ENCODE peak calls at places on chromosomes 7 and 10, in ten cellular contexts. One of them, this sample, is unnamed.

GRCh38 chr10:31929260-31929985 is 792 bp upstream of the ARHGAP12 start:
- DNase-seq in IMR-90: no peak
- DNase-seq in activated CD4-positive, alpha-beta memory T cell treated with anti-CD3 and anti-CD28 coated beads for 36 hours: peak; percentile 29
- DNase-seq in AG08396: peak; percentile 65
- DNase-seq in T-helper 9 cell: peak; percentile 20
- DNase-seq in erythroblast: peak; percentile 74
- DNase-seq in CD8-positive, alpha-beta T cell: peak; percentile 13
- DNase-seq in left cardiac atrium: peak; percentile 58
- DNase-seq in activated CD4-positive, alpha-beta T cell treated with anti-CD3 and anti-CD28 coated beads, Interleukin-2, amount 50 U/mL, for 1 hour: no peak
- DNase-seq in iris pigment epithelial cell: no peak
- DNase-seq in this sample: peak; percentile 71

GRCh38 chr7:77396894-77397547 is 19.1 kb downstream of the GSAP start:
- DNase-seq in left cardiac atrium: no peak
- DNase-seq in activated CD4-positive, alpha-beta T cell treated with anti-CD3 and anti-CD28 coated beads, Interleukin-2, amount 50 U/mL, for 1 hour: no peak
- DNase-seq in T-helper 9 cell: no peak
- DNase-seq in CD8-positive, alpha-beta T cell: no peak
- DNase-seq in activated CD4-positive, alpha-beta memory T cell treated with anti-CD3 and anti-CD28 coated beads for 36 hours: no peak
- DNase-seq in iris pigment epithelial cell: no peak
- DNase-seq in AG08396: no peak
- DNase-seq in IMR-90: no peak
- DNase-seq in erythroblast: no peak
- DNase-seq in this sample: no peak

GRCh38 chr7:94008537-94008936 is 4.4 kb upstream of the BET1 start:
- DNase-seq in IMR-90: peak; percentile 28
- DNase-seq in T-helper 9 cell: no peak
- DNase-seq in iris pigment epithelial cell: peak; percentile 21
- DNase-seq in activated CD4-positive, alpha-beta T cell treated with anti-CD3 and anti-CD28 coated beads, Interleukin-2, amount 50 U/mL, for 1 hour: no peak
- DNase-seq in left cardiac atrium: no peak
- DNase-seq in activated CD4-positive, alpha-beta memory T cell treated with anti-CD3 and anti-CD28 coated beads for 36 hours: no peak
- DNase-seq in erythroblast: no peak
- DNase-seq in AG08396: no peak
- DNase-seq in CD8-positive, alpha-beta T cell: no peak
- DNase-seq in this sample: no peak

GRCh38 chr10:94038024-94038423 is 44.3 kb downstream of the PLCE1 start:
- DNase-seq in erythroblast: no peak
- DNase-seq in IMR-90: peak; percentile 35
- DNase-seq in iris pigment epithelial cell: peak; percentile 43
- DNase-seq in AG08396: peak; percentile 12
- DNase-seq in T-helper 9 cell: no peak
- DNase-seq in activated CD4-positive, alpha-beta T cell treated with anti-CD3 and anti-CD28 coated beads, Interleukin-2, amount 50 U/mL, for 1 hour: no peak
- DNase-seq in activated CD4-positive, alpha-beta memory T cell treated with anti-CD3 and anti-CD28 coated beads for 36 hours: no peak
- DNase-seq in CD8-positive, alpha-beta T cell: no peak
- DNase-seq in left cardiac atrium: no peak
- DNase-seq in this sample: no peak

GRCh38 chr10:6458814-6459213 is 121.3 kb downstream of the PRKCQ start:
- DNase-seq in activated CD4-positive, alpha-beta T cell treated with anti-CD3 and anti-CD28 coated beads, Interleukin-2, amount 50 U/mL, for 1 hour: no peak
- DNase-seq in AG08396: no peak
- DNase-seq in erythroblast: no peak
- DNase-seq in left cardiac atrium: no peak
- DNase-seq in IMR-90: no peak
- DNase-seq in T-helper 9 cell: no peak
- DNase-seq in activated CD4-positive, alpha-beta memory T cell treated with anti-CD3 and anti-CD28 coated beads for 36 hours: no peak
- DNase-seq in CD8-positive, alpha-beta T cell: no peak
- DNase-seq in iris pigment epithelial cell: no peak
- DNase-seq in this sample: no peak

GRCh38 chr10:21727452-21728168 is 193.6 kb downstream of the MLLT10 start:
- DNase-seq in AG08396: no peak
- DNase-seq in activated CD4-positive, alpha-beta memory T cell treated with anti-CD3 and anti-CD28 coated beads for 36 hours: no peak
- DNase-seq in IMR-90: no peak
- DNase-seq in CD8-positive, alpha-beta T cell: no peak
- DNase-seq in activated CD4-positive, alpha-beta T cell treated with anti-CD3 and anti-CD28 coated beads, Interleukin-2, amount 50 U/mL, for 1 hour: no peak
- DNase-seq in erythroblast: peak; percentile 9
- DNase-seq in iris pigment epithelial cell: peak; percentile 47
- DNase-seq in left cardiac atrium: no peak
- DNase-seq in T-helper 9 cell: no peak
- DNase-seq in this sample: peak; percentile 42

GRCh38 chr10:48550071-48550691 is 54.7 kb downstream of the ARHGAP22 start:
- DNase-seq in IMR-90: no peak
- DNase-seq in erythroblast: no peak
- DNase-seq in T-helper 9 cell: no peak
- DNase-seq in activated CD4-positive, alpha-beta T cell treated with anti-CD3 and anti-CD28 coated beads, Interleukin-2, amount 50 U/mL, for 1 hour: no peak
- DNase-seq in left cardiac atrium: no peak
- DNase-seq in activated CD4-positive, alpha-beta memory T cell treated with anti-CD3 and anti-CD28 coated beads for 36 hours: no peak
- DNase-seq in AG08396: no peak
- DNase-seq in iris pigment epithelial cell: no peak
- DNase-seq in CD8-positive, alpha-beta T cell: no peak
- DNase-seq in this sample: no peak

GRCh38 chr10:11884706-11885423 is 61.7 kb downstream of the PROSER2 start:
- DNase-seq in IMR-90: no peak
- DNase-seq in iris pigment epithelial cell: no peak
- DNase-seq in erythroblast: no peak
- DNase-seq in activated CD4-positive, alpha-beta T cell treated with anti-CD3 and anti-CD28 coated beads, Interleukin-2, amount 50 U/mL, for 1 hour: no peak
- DNase-seq in left cardiac atrium: no peak
- DNase-seq in activated CD4-positive, alpha-beta memory T cell treated with anti-CD3 and anti-CD28 coated beads for 36 hours: no peak
- DNase-seq in CD8-positive, alpha-beta T cell: no peak
- DNase-seq in T-helper 9 cell: no peak
- DNase-seq in AG08396: no peak
- DNase-seq in this sample: no peak

GRCh38 chr10:24493168-24493567 is 230.5 kb downstream of the ARHGAP21 start:
- DNase-seq in erythroblast: peak; percentile 84
- DNase-seq in activated CD4-positive, alpha-beta memory T cell treated with anti-CD3 and anti-CD28 coated beads for 36 hours: no peak
- DNase-seq in left cardiac atrium: no peak
- DNase-seq in AG08396: no peak
- DNase-seq in T-helper 9 cell: no peak
- DNase-seq in activated CD4-positive, alpha-beta T cell treated with anti-CD3 and anti-CD28 coated beads, Interleukin-2, amount 50 U/mL, for 1 hour: no peak
- DNase-seq in IMR-90: no peak
- DNase-seq in CD8-positive, alpha-beta T cell: no peak
- DNase-seq in iris pigment epithelial cell: no peak
- DNase-seq in this sample: no peak

GRCh38 chr10:81109200-81109752 is 571.6 kb downstream of the SH2D4B start:
- DNase-seq in iris pigment epithelial cell: no peak
- DNase-seq in AG08396: no peak
- DNase-seq in erythroblast: no peak
- DNase-seq in IMR-90: no peak
- DNase-seq in activated CD4-positive, alpha-beta T cell treated with anti-CD3 and anti-CD28 coated beads, Interleukin-2, amount 50 U/mL, for 1 hour: no peak
- DNase-seq in left cardiac atrium: no peak
- DNase-seq in CD8-positive, alpha-beta T cell: no peak
- DNase-seq in T-helper 9 cell: no peak
- DNase-seq in activated CD4-positive, alpha-beta memory T cell treated with anti-CD3 and anti-CD28 coated beads for 36 hours: no peak
- DNase-seq in this sample: peak; percentile 7

GRCh38 chr7:32223721-32224120 is 153.5 kb upstream of the PDE1C start:
- DNase-seq in CD8-positive, alpha-beta T cell: no peak
- DNase-seq in erythroblast: no peak
- DNase-seq in iris pigment epithelial cell: no peak
- DNase-seq in IMR-90: no peak
- DNase-seq in activated CD4-positive, alpha-beta T cell treated with anti-CD3 and anti-CD28 coated beads, Interleukin-2, amount 50 U/mL, for 1 hour: no peak
- DNase-seq in T-helper 9 cell: no peak
- DNase-seq in left cardiac atrium: no peak
- DNase-seq in AG08396: no peak
- DNase-seq in activated CD4-positive, alpha-beta memory T cell treated with anti-CD3 and anti-CD28 coated beads for 36 hours: no peak
- DNase-seq in this sample: no peak

GRCh38 chr7:41891967-41892755 is 189.3 kb upstream of the INHBA start:
- DNase-seq in AG08396: no peak
- DNase-seq in CD8-positive, alpha-beta T cell: no peak
- DNase-seq in iris pigment epithelial cell: no peak
- DNase-seq in activated CD4-positive, alpha-beta T cell treated with anti-CD3 and anti-CD28 coated beads, Interleukin-2, amount 50 U/mL, for 1 hour: no peak
- DNase-seq in activated CD4-positive, alpha-beta memory T cell treated with anti-CD3 and anti-CD28 coated beads for 36 hours: no peak
- DNase-seq in T-helper 9 cell: no peak
- DNase-seq in erythroblast: no peak
- DNase-seq in IMR-90: no peak
- DNase-seq in left cardiac atrium: no peak
- DNase-seq in this sample: no peak

GRCh38 chr7:122743211-122743610 is 40.5 kb upstream of the RNF148 start:
- DNase-seq in IMR-90: no peak
- DNase-seq in iris pigment epithelial cell: no peak
- DNase-seq in activated CD4-positive, alpha-beta memory T cell treated with anti-CD3 and anti-CD28 coated beads for 36 hours: no peak
- DNase-seq in T-helper 9 cell: no peak
- DNase-seq in left cardiac atrium: no peak
- DNase-seq in erythroblast: no peak
- DNase-seq in activated CD4-positive, alpha-beta T cell treated with anti-CD3 and anti-CD28 coated beads, Interleukin-2, amount 50 U/mL, for 1 hour: no peak
- DNase-seq in CD8-positive, alpha-beta T cell: no peak
- DNase-seq in AG08396: no peak
- DNase-seq in this sample: no peak

GRCh38 chr7:92588561-92588960 is 1.6 kb downstream of the FAM133B start:
- DNase-seq in erythroblast: peak; percentile 41
- DNase-seq in CD8-positive, alpha-beta T cell: no peak
- DNase-seq in T-helper 9 cell: no peak
- DNase-seq in iris pigment epithelial cell: peak; percentile 51
- DNase-seq in activated CD4-positive, alpha-beta memory T cell treated with anti-CD3 and anti-CD28 coated beads for 36 hours: peak; percentile 51
- DNase-seq in left cardiac atrium: no peak
- DNase-seq in IMR-90: no peak
- DNase-seq in activated CD4-positive, alpha-beta T cell treated with anti-CD3 and anti-CD28 coated beads, Interleukin-2, amount 50 U/mL, for 1 hour: no peak
- DNase-seq in AG08396: no peak
- DNase-seq in this sample: no peak

GRCh38 chr10:79049931-79050895 is 18.6 kb upstream of the ZMIZ1 start:
- DNase-seq in AG08396: peak; percentile 37
- DNase-seq in IMR-90: peak; percentile 22
- DNase-seq in CD8-positive, alpha-beta T cell: no peak
- DNase-seq in activated CD4-positive, alpha-beta T cell treated with anti-CD3 and anti-CD28 coated beads, Interleukin-2, amount 50 U/mL, for 1 hour: no peak
- DNase-seq in erythroblast: peak; percentile 45
- DNase-seq in left cardiac atrium: peak; percentile 8
- DNase-seq in iris pigment epithelial cell: no peak
- DNase-seq in T-helper 9 cell: no peak
- DNase-seq in activated CD4-positive, alpha-beta memory T cell treated with anti-CD3 and anti-CD28 coated beads for 36 hours: peak; percentile 55
- DNase-seq in this sample: no peak

GRCh38 chr7:21767300-21767900 is 178.3 kb downstream of the CDCA7L start:
- DNase-seq in T-helper 9 cell: no peak
- DNase-seq in left cardiac atrium: peak; percentile 28
- DNase-seq in activated CD4-positive, alpha-beta memory T cell treated with anti-CD3 and anti-CD28 coated beads for 36 hours: peak; percentile 35
- DNase-seq in iris pigment epithelial cell: peak; percentile 85
- DNase-seq in AG08396: peak; percentile 7
- DNase-seq in CD8-positive, alpha-beta T cell: no peak
- DNase-seq in activated CD4-positive, alpha-beta T cell treated with anti-CD3 and anti-CD28 coated beads, Interleukin-2, amount 50 U/mL, for 1 hour: peak; percentile 4
- DNase-seq in erythroblast: peak; percentile 58
- DNase-seq in IMR-90: peak; percentile 24
- DNase-seq in this sample: peak; percentile 87

GRCh38 chr7:64869121-64869725 is 33.9 kb upstream of the ZNF273 start:
- DNase-seq in T-helper 9 cell: no peak
- DNase-seq in left cardiac atrium: no peak
- DNase-seq in iris pigment epithelial cell: no peak
- DNase-seq in activated CD4-positive, alpha-beta T cell treated with anti-CD3 and anti-CD28 coated beads, Interleukin-2, amount 50 U/mL, for 1 hour: no peak
- DNase-seq in activated CD4-positive, alpha-beta memory T cell treated with anti-CD3 and anti-CD28 coated beads for 36 hours: no peak
- DNase-seq in AG08396: peak; percentile 5
- DNase-seq in IMR-90: no peak
- DNase-seq in CD8-positive, alpha-beta T cell: no peak
- DNase-seq in erythroblast: no peak
- DNase-seq in this sample: peak; percentile 1

GRCh38 chr10:69867699-69868558 is 66.2 kb downstream of the COL13A1 start:
- DNase-seq in T-helper 9 cell: no peak
- DNase-seq in CD8-positive, alpha-beta T cell: no peak
- DNase-seq in activated CD4-positive, alpha-beta T cell treated with anti-CD3 and anti-CD28 coated beads, Interleukin-2, amount 50 U/mL, for 1 hour: no peak
- DNase-seq in AG08396: no peak
- DNase-seq in IMR-90: no peak
- DNase-seq in erythroblast: no peak
- DNase-seq in activated CD4-positive, alpha-beta memory T cell treated with anti-CD3 and anti-CD28 coated beads for 36 hours: no peak
- DNase-seq in iris pigment epithelial cell: no peak
- DNase-seq in left cardiac atrium: no peak
- DNase-seq in this sample: no peak

GRCh38 chr7:22859676-22860290 is 37.1 kb upstream of the TOMM7 start:
- DNase-seq in T-helper 9 cell: no peak
- DNase-seq in activated CD4-positive, alpha-beta T cell treated with anti-CD3 and anti-CD28 coated beads, Interleukin-2, amount 50 U/mL, for 1 hour: no peak
- DNase-seq in activated CD4-positive, alpha-beta memory T cell treated with anti-CD3 and anti-CD28 coated beads for 36 hours: no peak
- DNase-seq in erythroblast: no peak
- DNase-seq in CD8-positive, alpha-beta T cell: no peak
- DNase-seq in AG08396: no peak
- DNase-seq in IMR-90: no peak
- DNase-seq in iris pigment epithelial cell: peak; percentile 87
- DNase-seq in left cardiac atrium: no peak
- DNase-seq in this sample: no peak

GRCh38 chr7:102069913-102070629 is 216.6 kb upstream of the SH2B2 start:
- DNase-seq in IMR-90: no peak
- DNase-seq in activated CD4-positive, alpha-beta memory T cell treated with anti-CD3 and anti-CD28 coated beads for 36 hours: no peak
- DNase-seq in activated CD4-positive, alpha-beta T cell treated with anti-CD3 and anti-CD28 coated beads, Interleukin-2, amount 50 U/mL, for 1 hour: no peak
- DNase-seq in iris pigment epithelial cell: no peak
- DNase-seq in erythroblast: no peak
- DNase-seq in CD8-positive, alpha-beta T cell: no peak
- DNase-seq in T-helper 9 cell: no peak
- DNase-seq in left cardiac atrium: no peak
- DNase-seq in AG08396: no peak
- DNase-seq in this sample: no peak

GRCh38 chr7:89458076-89458475 is 662.5 kb upstream of the TEX47 start:
- DNase-seq in left cardiac atrium: no peak
- DNase-seq in activated CD4-positive, alpha-beta T cell treated with anti-CD3 and anti-CD28 coated beads, Interleukin-2, amount 50 U/mL, for 1 hour: no peak
- DNase-seq in AG08396: no peak
- DNase-seq in activated CD4-positive, alpha-beta memory T cell treated with anti-CD3 and anti-CD28 coated beads for 36 hours: no peak
- DNase-seq in iris pigment epithelial cell: no peak
- DNase-seq in IMR-90: no peak
- DNase-seq in T-helper 9 cell: no peak
- DNase-seq in CD8-positive, alpha-beta T cell: no peak
- DNase-seq in erythroblast: no peak
- DNase-seq in this sample: no peak

GRCh38 chr10:128103229-128103714 is 23.0 kb downstream of the MKI67 start:
- DNase-seq in activated CD4-positive, alpha-beta memory T cell treated with anti-CD3 and anti-CD28 coated beads for 36 hours: no peak
- DNase-seq in activated CD4-positive, alpha-beta T cell treated with anti-CD3 and anti-CD28 coated beads, Interleukin-2, amount 50 U/mL, for 1 hour: no peak
- DNase-seq in T-helper 9 cell: no peak
- DNase-seq in erythroblast: no peak
- DNase-seq in IMR-90: no peak
- DNase-seq in CD8-positive, alpha-beta T cell: peak; percentile 51
- DNase-seq in iris pigment epithelial cell: no peak
- DNase-seq in AG08396: no peak
- DNase-seq in left cardiac atrium: no peak
- DNase-seq in this sample: no peak

GRCh38 chr10:79065853-79066252 is 2.9 kb upstream of the ZMIZ1 start:
- DNase-seq in IMR-90: no peak
- DNase-seq in activated CD4-positive, alpha-beta T cell treated with anti-CD3 and anti-CD28 coated beads, Interleukin-2, amount 50 U/mL, for 1 hour: no peak
- DNase-seq in activated CD4-positive, alpha-beta memory T cell treated with anti-CD3 and anti-CD28 coated beads for 36 hours: no peak
- DNase-seq in CD8-positive, alpha-beta T cell: no peak
- DNase-seq in T-helper 9 cell: no peak
- DNase-seq in iris pigment epithelial cell: no peak
- DNase-seq in left cardiac atrium: peak; percentile 11
- DNase-seq in AG08396: no peak
- DNase-seq in erythroblast: no peak
- DNase-seq in this sample: no peak

GRCh38 chr10:28778524-28778923 is 101.2 kb downstream of the BAMBI start:
- DNase-seq in CD8-positive, alpha-beta T cell: no peak
- DNase-seq in activated CD4-positive, alpha-beta T cell treated with anti-CD3 and anti-CD28 coated beads, Interleukin-2, amount 50 U/mL, for 1 hour: no peak
- DNase-seq in T-helper 9 cell: no peak
- DNase-seq in activated CD4-positive, alpha-beta memory T cell treated with anti-CD3 and anti-CD28 coated beads for 36 hours: no peak
- DNase-seq in left cardiac atrium: no peak
- DNase-seq in iris pigment epithelial cell: peak; percentile 11
- DNase-seq in IMR-90: peak; percentile 13
- DNase-seq in erythroblast: no peak
- DNase-seq in AG08396: no peak
- DNase-seq in this sample: no peak

GRCh38 chr10:427746-428519 is 261.5 kb downstream of the DIP2C start:
- DNase-seq in CD8-positive, alpha-beta T cell: no peak
- DNase-seq in iris pigment epithelial cell: peak; percentile 47
- DNase-seq in AG08396: no peak
- DNase-seq in erythroblast: no peak
- DNase-seq in left cardiac atrium: no peak
- DNase-seq in T-helper 9 cell: no peak
- DNase-seq in IMR-90: peak; percentile 28
- DNase-seq in activated CD4-positive, alpha-beta memory T cell treated with anti-CD3 and anti-CD28 coated beads for 36 hours: no peak
- DNase-seq in activated CD4-positive, alpha-beta T cell treated with anti-CD3 and anti-CD28 coated beads, Interleukin-2, amount 50 U/mL, for 1 hour: no peak
- DNase-seq in this sample: no peak

GRCh38 chr10:51425431-51425830 is 274.0 kb downstream of the CSTF2T start:
- DNase-seq in CD8-positive, alpha-beta T cell: no peak
- DNase-seq in erythroblast: no peak
- DNase-seq in left cardiac atrium: peak; percentile 31
- DNase-seq in activated CD4-positive, alpha-beta T cell treated with anti-CD3 and anti-CD28 coated beads, Interleukin-2, amount 50 U/mL, for 1 hour: no peak
- DNase-seq in activated CD4-positive, alpha-beta memory T cell treated with anti-CD3 and anti-CD28 coated beads for 36 hours: no peak
- DNase-seq in IMR-90: no peak
- DNase-seq in iris pigment epithelial cell: no peak
- DNase-seq in AG08396: no peak
- DNase-seq in T-helper 9 cell: no peak
- DNase-seq in this sample: no peak